ENCODE peak calls at places on chromosomes 13 and 19, in five cellular contexts. L, K, P, W and U are unnamed samples.

GRCh38 chr19:51742736-51743288 is 8.9 kb downstream of the FPR1 start:
- DNase-seq in L (no peak), K (no peak), P (no peak), W (no peak), U (no peak)

GRCh38 chr13:40982772-40983171 is 36.3 kb downstream of the ELF1 start:
- DNase-seq in L (peak), K (no peak), P (peak), W (peak), U (no peak)

GRCh38 chr13:104586010-104586746 is 1520.0 kb upstream of the SLC10A2 start:
- DNase-seq in L (no peak), K (no peak), P (no peak), W (no peak), U (peak)

GRCh38 chr19:2524840-2525723 is 49.2 kb downstream of the GADD45B start:
- DNase-seq in L (no peak), K (peak), P (peak), W (no peak), U (peak)

GRCh38 chr13:37735293-37735692 is 134.3 kb downstream of the TRPC4 start:
- DNase-seq in L (no peak), K (no peak), P (no peak), W (no peak), U (no peak)

GRCh38 chr13:86932935-86933334 is 738.2 kb upstream of the SLITRK5 start:
- DNase-seq in L (no peak), K (no peak), P (peak), W (no peak), U (peak)

GRCh38 chr19:40713939-40714338 is 2.7 kb downstream of the COQ8B start:
- DNase-seq in L (no peak), K (no peak), P (no peak), W (no peak), U (no peak)

GRCh38 chr19:38733493-38734175 is 10.6 kb downstream of the CAPN12 start:
- DNase-seq in L (no peak), K (peak), P (no peak), W (no peak), U (no peak)

GRCh38 chr19:46609511-46610412 is 8.6 kb downstream of the CALM3 start:
- DNase-seq in L (no peak), K (no peak), P (no peak), W (no peak), U (no peak)

GRCh38 chr13:27794075-27794691 is 1.9 kb downstream of the GSX1 start:
- DNase-seq in L (no peak), K (no peak), P (no peak), W (no peak), U (peak)

GRCh38 chr13:32527151-32527550 is 11.4 kb downstream of the N4BP2L2 start:
- DNase-seq in L (no peak), K (no peak), P (no peak), W (no peak), U (no peak)

GRCh38 chr19:423691-424466 is 14.9 kb upstream of the C2CD4C start:
- DNase-seq in L (no peak), K (no peak), P (no peak), W (no peak), U (no peak)